ENCODE peak calls at places on chromosomes 16 and 17, in six cellular contexts. E is breast epithelium; S is body of pancreas; N is heart left ventricle; C is CD8-positive, alpha-beta T cell; M is upper lobe of right lung. V is an unnamed sample.

GRCh38 chr16:3681206-3681605 is 26.7 kb downstream of the DNASE1 start:
- DNase-seq in E (no peak), S (peak; percentile 88), N (peak; percentile 39), C (no peak), M (no peak), V (no peak)

GRCh38 chr16:85391175-85391707 is 221.9 kb upstream of the GSE1 start:
- DNase-seq in E (no peak), S (peak; percentile 8), N (peak; percentile 24), C (no peak), M (peak; percentile 39), V (no peak)

GRCh38 chr16:70577256-70577698 is 53.7 kb downstream of the SF3B3 start:
- DNase-seq in E (peak; percentile 52), S (no peak), N (no peak), C (no peak), M (no peak), V (no peak)

GRCh38 chr16:29154676-29155121 is 169.8 kb downstream of the LAT start:
- DNase-seq in E (peak; percentile 24), S (no peak), N (peak; percentile 50), C (no peak), M (no peak), V (no peak)

GRCh38 chr16:85774136-85774535 is 23.2 kb upstream of the C16orf74 start:
- DNase-seq in E (no peak), S (no peak), N (no peak), C (no peak), M (no peak), V (no peak)

GRCh38 chr17:64218066-64218465 is 45.0 kb downstream of the TEX2 start:
- DNase-seq in E (no peak), S (no peak), N (no peak), C (no peak), M (no peak), V (no peak)

GRCh38 chr16:86041205-86041604 is 142.2 kb downstream of the IRF8 start:
- DNase-seq in E (no peak), S (no peak), N (no peak), C (no peak), M (no peak), V (no peak)

GRCh38 chr17:596287-596686 is 118.4 kb downstream of the VPS53 start:
- DNase-seq in E (no peak), S (no peak), N (no peak), C (no peak), M (no peak), V (no peak)

GRCh38 chr17:17981330-17981729 is 8.7 kb downstream of the DRC3 start:
- DNase-seq in E (no peak), S (no peak), N (no peak), C (no peak), M (peak; percentile 51), V (no peak)

GRCh38 chr17:17345686-17346427 is 42.7 kb downstream of the NT5M start:
- DNase-seq in E (peak; percentile 34), S (no peak), N (no peak), C (peak; percentile 5), M (peak; percentile 40), V (no peak)

GRCh38 chr17:75683467-75684041 is 16.4 kb downstream of the SAP30BP start:
- DNase-seq in E (no peak), S (no peak), N (no peak), C (no peak), M (no peak), V (no peak)

GRCh38 chr17:17985153-17985552 is 12.5 kb downstream of the DRC3 start:
- DNase-seq in E (no peak), S (no peak), N (no peak), C (no peak), M (no peak), V (no peak)

GRCh38 chr17:46138470-46138869 is 54.8 kb downstream of the KANSL1 start:
- DNase-seq in E (no peak), S (no peak), N (no peak), C (no peak), M (no peak), V (no peak)

GRCh38 chr16:3212006-3212405 is 23.0 kb downstream of the ZNF200 start:
- DNase-seq in E (no peak), S (no peak), N (no peak), C (no peak), M (no peak), V (no peak)

GRCh38 chr17:48604770-48605329 is at the start of gene HOXB6:
- DNase-seq in E (no peak), S (no peak), N (no peak), C (no peak), M (no peak), V (no peak)

GRCh38 chr16:48353565-48354163 is 31.5 kb downstream of the SIAH1 start:
- DNase-seq in E (no peak), S (peak; percentile 61), N (no peak), C (peak; percentile 78), M (no peak), V (peak; percentile 35)

GRCh38 chr16:35510701-35511100 is 2051.3 kb downstream of the TP53TG3F start:
- DNase-seq in E (no peak), S (no peak), N (no peak), C (no peak), M (no peak), V (peak; percentile 5)

GRCh38 chr17:75105269-75106080 is 4.3 kb upstream of the ARMC7 start:
- DNase-seq in E (no peak), S (peak; percentile 76), N (no peak), C (no peak), M (peak; percentile 83), V (no peak)

GRCh38 chr16:1964046-1964505 is 550 bp downstream of the RPS2 start:
- DNase-seq in E (no peak), S (no peak), N (peak; percentile 58), C (no peak), M (no peak), V (no peak)

GRCh38 chr16:76268824-76269223 is 8.4 kb upstream of the CNTNAP4 start:
- DNase-seq in E (no peak), S (no peak), N (no peak), C (no peak), M (no peak), V (no peak)

GRCh38 chr17:5785867-5786509 is 201.7 kb upstream of the NLRP1 start:
- DNase-seq in E (no peak), S (no peak), N (no peak), C (no peak), M (no peak), V (no peak)

GRCh38 chr16:1990336-1991134 is 765 bp downstream of the SYNGR3 start:
- DNase-seq in E (no peak), S (peak; percentile 66), N (no peak), C (peak; percentile 53), M (no peak), V (no peak)

GRCh38 chr16:56311208-56312027 is 113.9 kb downstream of the AMFR start:
- DNase-seq in E (no peak), S (no peak), N (no peak), C (no peak), M (no peak), V (no peak)

DNA sequence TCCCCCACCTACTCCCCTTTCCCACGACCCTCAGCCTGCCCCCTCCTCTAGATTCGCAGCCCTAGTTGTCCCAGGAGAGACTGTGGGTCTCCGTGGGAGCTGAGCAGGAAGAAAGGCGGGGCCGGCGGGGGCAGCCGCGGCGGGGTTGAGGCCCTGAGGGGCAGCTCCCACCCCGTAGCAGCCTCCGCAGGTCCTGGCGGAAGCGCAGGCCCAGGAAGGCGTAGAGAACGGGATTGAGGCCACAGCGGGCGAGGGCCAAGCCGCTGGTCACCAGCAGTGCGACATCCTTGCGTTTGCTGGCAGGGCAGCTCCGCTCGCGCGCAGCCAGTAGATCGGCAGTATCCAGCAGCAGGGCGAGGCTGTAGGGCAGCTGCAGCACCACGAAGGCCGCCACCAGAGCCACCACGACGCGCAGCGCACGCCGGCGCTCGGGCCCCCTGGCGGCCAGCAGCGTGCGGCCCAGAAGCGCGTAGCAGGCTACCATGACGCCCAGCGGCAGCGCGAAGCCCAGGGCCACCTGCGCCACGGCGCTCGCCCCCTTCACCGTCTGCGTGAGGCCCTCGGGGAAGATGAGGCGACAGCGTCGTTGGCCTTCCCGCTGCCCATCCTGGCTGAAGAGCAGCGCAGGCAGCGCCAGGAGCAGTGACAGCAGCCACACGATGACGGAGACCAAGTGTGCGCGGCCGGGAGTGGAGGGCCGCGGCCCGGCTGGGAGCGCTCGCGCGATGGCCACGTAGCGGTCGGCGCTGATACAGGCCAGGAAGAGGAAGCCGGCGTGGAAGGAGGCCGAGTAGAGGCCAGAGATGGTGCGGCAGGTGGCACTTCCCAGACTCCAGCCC is 1.9 kb downstream of the CCR10 start:
- DNase-seq in E (peak; percentile 78), S (peak; percentile 85), N (peak; percentile 86), C (peak; percentile 86), M (peak; percentile 90), V (no peak)
- TF ChIP-seq CTCF in E (peak; percentile 95), S (peak; percentile 98), N (peak; percentile 89), C (peak; percentile 85), M (peak; percentile 92), V (peak; percentile 74)

DNA sequence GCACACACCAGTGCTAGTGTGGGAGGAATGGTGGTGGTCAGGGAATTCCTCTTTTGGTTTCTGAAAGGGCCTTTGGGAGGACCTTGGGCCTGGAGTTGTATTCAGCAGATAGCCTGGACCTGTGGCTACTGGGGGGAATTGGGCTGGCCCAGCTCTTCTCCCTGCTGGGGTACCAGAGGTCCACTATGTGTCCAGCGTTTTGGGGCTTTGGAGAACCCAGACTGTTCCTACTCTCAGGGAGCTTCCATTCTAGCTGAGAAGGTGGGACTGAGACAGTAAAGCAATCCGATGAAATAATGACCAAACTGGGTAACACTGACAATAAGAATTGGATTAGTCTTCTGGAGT is 2.4 kb downstream of the EPN3 start:
- DNase-seq in E (no peak), S (no peak), N (no peak), C (no peak), M (no peak), V (no peak)
- H3K4me1 ChIP-seq in E (peaks cover 27% of the 10 kb centered on the region), S (peaks cover 84% of the 10 kb centered on the region), N (peaks cover 26% of the 10 kb centered on the region), C (peaks cover 21% of the 10 kb centered on the region), M (peaks cover 17% of the 10 kb centered on the region), V (peaks cover 61% of the 10 kb centered on the region)

GRCh38 chr17:73359987-73360410 is 48.2 kb upstream of the CDC42EP4 start:
- DNase-seq in E (peak; percentile 82), S (peak; percentile 93), N (peak; percentile 72), C (no peak), M (peak; percentile 93), V (no peak)
- TF ChIP-seq CTCF in E (no peak), S (peak; percentile 63), N (no peak), C (no peak), M (peak; percentile 15), V (peak; percentile 37)

GRCh38 chr16:66486199-66486772 is 59.2 kb downstream of the BEAN1 start:
- DNase-seq in E (no peak), S (no peak), N (no peak), C (peak; percentile 42), M (no peak), V (no peak)

GRCh38 chr16:66486773-66487579 is 59.9 kb downstream of the BEAN1 start:
- DNase-seq in E (peak; percentile 43), S (no peak), N (no peak), C (peak; percentile 46), M (no peak), V (no peak)

GRCh38 chr16:66483689-66484452 is 56.8 kb downstream of the BEAN1 start:
- DNase-seq in E (peak; percentile 80), S (peak; percentile 77), N (peak; percentile 78), C (peak; percentile 82), M (peak; percentile 91), V (no peak)

GRCh38 chr16:66484453-66485213 is 57.5 kb downstream of the BEAN1 start:
- DNase-seq in E (no peak), S (no peak), N (no peak), C (peak; percentile 46), M (no peak), V (no peak)

DNA sequence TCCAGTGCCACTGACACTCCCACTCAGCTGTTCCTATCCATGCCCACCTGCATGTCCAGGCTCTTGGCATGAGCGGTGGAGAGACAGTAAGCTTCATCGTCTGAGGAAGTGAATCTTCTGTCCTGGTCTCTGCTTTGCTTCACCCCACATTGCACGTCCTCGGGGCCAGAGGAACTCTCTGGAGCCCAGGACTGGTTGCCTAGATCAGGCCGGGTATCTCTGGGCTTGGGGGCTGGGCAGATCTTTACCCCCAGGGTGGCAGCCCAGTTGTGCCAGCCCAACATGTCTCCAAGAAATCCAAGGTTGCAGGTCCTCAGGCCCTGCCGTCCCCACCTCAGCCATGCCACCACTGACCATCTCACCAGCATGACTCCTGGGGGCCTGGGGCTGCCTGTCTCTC is 58.3 kb downstream of the BEAN1 start:
- DNase-seq in E (no peak), S (no peak), N (no peak), C (peak; percentile 47), M (no peak), V (no peak)
- H3K4me1 ChIP-seq in E (peaks cover 8% of the 10 kb centered on the region), S (peaks cover 10% of the 10 kb centered on the region), N (peaks cover 16% of the 10 kb centered on the region), C (no peaks in the 10 kb centered on the region), M (peaks cover 12% of the 10 kb centered on the region), V (peaks cover 17% of the 10 kb centered on the region)